ENCODE peak calls at places on chromosomes 12 and 14, in seven cellular contexts. One of them, this sample, is unnamed.

GRCh38 chr12:45183263-45183662 is 32.6 kb upstream of the ANO6 start:
- DNase-seq in prostate gland: no peak
- DNase-seq in esophagus squamous epithelium: no peak
- DNase-seq in fibroblast of lung: peak; percentile 3
- DNase-seq in right cardiac atrium: no peak
- DNase-seq in cardiac muscle cell: peak; percentile 40
- DNase-seq in right atrium auricular region: no peak
- DNase-seq in this sample: no peak

GRCh38 chr14:34554540-34555250 is 15.2 kb upstream of the EAPP start:
- DNase-seq in esophagus squamous epithelium: no peak
- DNase-seq in cardiac muscle cell: no peak
- DNase-seq in right cardiac atrium: no peak
- DNase-seq in right atrium auricular region: no peak
- DNase-seq in fibroblast of lung: no peak
- DNase-seq in prostate gland: no peak
- DNase-seq in this sample: peak; percentile 31

GRCh38 chr12:78275886-78276285 is 445.2 kb downstream of the NAV3 start:
- DNase-seq in right cardiac atrium: no peak
- DNase-seq in prostate gland: no peak
- DNase-seq in cardiac muscle cell: no peak
- DNase-seq in fibroblast of lung: no peak
- DNase-seq in right atrium auricular region: no peak
- DNase-seq in esophagus squamous epithelium: no peak
- DNase-seq in this sample: no peak

GRCh38 chr14:33932526-33933292 is 18.2 kb downstream of the EGLN3 start:
- DNase-seq in prostate gland: no peak
- DNase-seq in right atrium auricular region: no peak
- DNase-seq in cardiac muscle cell: peak; percentile 80
- DNase-seq in right cardiac atrium: peak; percentile 38
- DNase-seq in esophagus squamous epithelium: no peak
- DNase-seq in fibroblast of lung: peak; percentile 45
- DNase-seq in this sample: no peak

GRCh38 chr12:53743277-53744129 is 8.3 kb downstream of the CISTR start:
- DNase-seq in prostate gland: peak; percentile 40
- DNase-seq in fibroblast of lung: peak; percentile 32
- DNase-seq in cardiac muscle cell: peak; percentile 64
- DNase-seq in right atrium auricular region: no peak
- DNase-seq in esophagus squamous epithelium: no peak
- DNase-seq in right cardiac atrium: peak; percentile 40
- DNase-seq in this sample: peak; percentile 63

GRCh38 chr12:111204684-111205305 is 164.1 kb downstream of the PHETA1 start:
- DNase-seq in right atrium auricular region: no peak
- DNase-seq in esophagus squamous epithelium: no peak
- DNase-seq in fibroblast of lung: no peak
- DNase-seq in cardiac muscle cell: no peak
- DNase-seq in right cardiac atrium: no peak
- DNase-seq in prostate gland: no peak
- DNase-seq in this sample: no peak

GRCh38 chr12:69610729-69611128 is at the start of gene LRRC10:
- DNase-seq in cardiac muscle cell: no peak
- DNase-seq in esophagus squamous epithelium: no peak
- DNase-seq in fibroblast of lung: no peak
- DNase-seq in right atrium auricular region: no peak
- DNase-seq in prostate gland: no peak
- DNase-seq in right cardiac atrium: no peak
- DNase-seq in this sample: no peak

GRCh38 chr14:79483472-79483871 is 727.8 kb downstream of the DIO2 start:
- DNase-seq in right atrium auricular region: no peak
- DNase-seq in esophagus squamous epithelium: no peak
- DNase-seq in cardiac muscle cell: peak; percentile 5
- DNase-seq in fibroblast of lung: peak; percentile 86
- DNase-seq in prostate gland: no peak
- DNase-seq in right cardiac atrium: no peak
- DNase-seq in this sample: no peak

GRCh38 chr12:101480849-101481248 is 5.7 kb downstream of the SPIC start:
- DNase-seq in fibroblast of lung: no peak
- DNase-seq in right cardiac atrium: no peak
- DNase-seq in prostate gland: no peak
- DNase-seq in esophagus squamous epithelium: no peak
- DNase-seq in right atrium auricular region: no peak
- DNase-seq in cardiac muscle cell: no peak
- DNase-seq in this sample: no peak

GRCh38 chr12:12916135-12916956 is 25.0 kb downstream of the GPRC5A start:
- DNase-seq in right cardiac atrium: peak; percentile 83
- DNase-seq in right atrium auricular region: peak; percentile 96
- DNase-seq in cardiac muscle cell: peak; percentile 88
- DNase-seq in fibroblast of lung: peak; percentile 62
- DNase-seq in esophagus squamous epithelium: peak; percentile 18
- DNase-seq in prostate gland: peak; percentile 81
- DNase-seq in this sample: peak; percentile 76

GRCh38 chr12:113467154-113467513 is 4.5 kb downstream of the LHX5 start:
- DNase-seq in right atrium auricular region: no peak
- DNase-seq in fibroblast of lung: no peak
- DNase-seq in cardiac muscle cell: no peak
- DNase-seq in esophagus squamous epithelium: no peak
- DNase-seq in right cardiac atrium: no peak
- DNase-seq in prostate gland: no peak
- DNase-seq in this sample: no peak

GRCh38 chr12:2292560-2292959 is 239.8 kb downstream of the CACNA1C start:
- DNase-seq in right atrium auricular region: no peak
- DNase-seq in right cardiac atrium: no peak
- DNase-seq in esophagus squamous epithelium: no peak
- DNase-seq in cardiac muscle cell: no peak
- DNase-seq in prostate gland: no peak
- DNase-seq in fibroblast of lung: no peak
- DNase-seq in this sample: no peak

GRCh38 chr12:124007810-124008570 is 35.0 kb downstream of the ZNF664 start:
- DNase-seq in right cardiac atrium: no peak
- DNase-seq in cardiac muscle cell: peak; percentile 21
- DNase-seq in fibroblast of lung: peak; percentile 25
- DNase-seq in esophagus squamous epithelium: no peak
- DNase-seq in prostate gland: no peak
- DNase-seq in right atrium auricular region: no peak
- DNase-seq in this sample: no peak

GRCh38 chr14:47674546-47675238 is 713 bp downstream of the MDGA2 start:
- DNase-seq in esophagus squamous epithelium: no peak
- DNase-seq in right atrium auricular region: no peak
- DNase-seq in cardiac muscle cell: no peak
- DNase-seq in prostate gland: no peak
- DNase-seq in fibroblast of lung: peak; percentile 6
- DNase-seq in right cardiac atrium: no peak
- DNase-seq in this sample: no peak

GRCh38 chr12:59734371-59734770 is 138.5 kb downstream of the SLC16A7 start:
- DNase-seq in esophagus squamous epithelium: no peak
- DNase-seq in right cardiac atrium: no peak
- DNase-seq in right atrium auricular region: no peak
- DNase-seq in fibroblast of lung: no peak
- DNase-seq in cardiac muscle cell: no peak
- DNase-seq in prostate gland: no peak
- DNase-seq in this sample: no peak

GRCh38 chr12:98653866-98654493 is 8.9 kb downstream of the APAF1 start:
- DNase-seq in prostate gland: no peak
- DNase-seq in cardiac muscle cell: peak; percentile 81
- DNase-seq in fibroblast of lung: peak; percentile 49
- DNase-seq in right atrium auricular region: no peak
- DNase-seq in right cardiac atrium: no peak
- DNase-seq in esophagus squamous epithelium: no peak
- DNase-seq in this sample: no peak

GRCh38 chr12:47903927-47904646 is 707 bp downstream of the VDR start:
- DNase-seq in fibroblast of lung: peak; percentile 89
- DNase-seq in esophagus squamous epithelium: no peak
- DNase-seq in cardiac muscle cell: peak; percentile 83
- DNase-seq in prostate gland: peak; percentile 13
- DNase-seq in right cardiac atrium: peak; percentile 70
- DNase-seq in right atrium auricular region: peak; percentile 76
- DNase-seq in this sample: peak; percentile 32

GRCh38 chr14:68552597-68552996 is 240.3 kb downstream of the ZFP36L1 start:
- DNase-seq in fibroblast of lung: peak; percentile 64
- DNase-seq in esophagus squamous epithelium: no peak
- DNase-seq in prostate gland: no peak
- DNase-seq in right atrium auricular region: no peak
- DNase-seq in right cardiac atrium: no peak
- DNase-seq in cardiac muscle cell: no peak
- DNase-seq in this sample: no peak

GRCh38 chr12:2902287-2902880 is 11.7 kb downstream of the TULP3 start:
- DNase-seq in fibroblast of lung: peak; percentile 42
- DNase-seq in right atrium auricular region: no peak
- DNase-seq in esophagus squamous epithelium: no peak
- DNase-seq in cardiac muscle cell: peak; percentile 84
- DNase-seq in prostate gland: peak; percentile 40
- DNase-seq in right cardiac atrium: peak; percentile 27
- DNase-seq in this sample: no peak

GRCh38 chr14:98961191-98961590 is 310.8 kb downstream of the BCL11B start:
- DNase-seq in right atrium auricular region: peak; percentile 44
- DNase-seq in cardiac muscle cell: no peak
- DNase-seq in right cardiac atrium: no peak
- DNase-seq in fibroblast of lung: no peak
- DNase-seq in prostate gland: no peak
- DNase-seq in esophagus squamous epithelium: no peak
- DNase-seq in this sample: no peak

GRCh38 chr12:104275689-104276088 is 27.9 kb upstream of the EID3 start:
- DNase-seq in right cardiac atrium: no peak
- DNase-seq in prostate gland: no peak
- DNase-seq in right atrium auricular region: no peak
- DNase-seq in cardiac muscle cell: no peak
- DNase-seq in fibroblast of lung: no peak
- DNase-seq in esophagus squamous epithelium: no peak
- DNase-seq in this sample: no peak

GRCh38 chr14:49766839-49767238 is 1.1 kb upstream of the KLHDC2 start:
- DNase-seq in esophagus squamous epithelium: no peak
- DNase-seq in right atrium auricular region: no peak
- DNase-seq in prostate gland: no peak
- DNase-seq in right cardiac atrium: no peak
- DNase-seq in fibroblast of lung: peak; percentile 3
- DNase-seq in cardiac muscle cell: no peak
- DNase-seq in this sample: no peak
- H3K4me3 ChIP-seq in esophagus squamous epithelium: peak overlapping the region; percentile 87
- H3K4me3 ChIP-seq in right atrium auricular region: peak overlapping the region; percentile 94
- H3K4me3 ChIP-seq in prostate gland: peak overlapping the region; percentile 96
- H3K4me3 ChIP-seq in right cardiac atrium: peak overlapping the region; percentile 90
- H3K4me3 ChIP-seq in fibroblast of lung: peak overlapping the region; percentile 69
- H3K4me3 ChIP-seq in cardiac muscle cell: peak overlapping the region; percentile 83
- H3K4me3 ChIP-seq in this sample: no peak overlapping the region

DNA sequence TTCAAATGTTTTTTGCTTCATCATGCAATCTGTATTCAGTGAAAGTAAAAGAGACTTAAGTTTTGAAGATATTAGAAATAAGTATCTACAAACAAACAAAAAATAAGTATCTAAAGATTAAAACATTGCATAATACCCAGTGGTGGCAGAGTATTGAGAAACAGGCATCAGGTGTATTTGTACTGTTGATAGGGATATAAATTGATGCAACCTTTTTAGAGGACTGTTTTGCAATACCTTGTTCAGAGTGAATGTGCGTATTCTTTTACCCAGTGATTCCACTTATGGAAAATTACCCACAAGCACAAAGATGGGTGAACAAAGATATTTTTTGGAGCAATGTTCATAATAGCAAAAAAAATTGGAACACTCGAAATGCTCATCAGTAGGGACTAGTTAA is 60.9 kb downstream of the RAB35 start:
- DNase-seq in prostate gland: no peak
- DNase-seq in right cardiac atrium: no peak
- DNase-seq in right atrium auricular region: no peak
- DNase-seq in esophagus squamous epithelium: no peak
- DNase-seq in fibroblast of lung: no peak
- DNase-seq in cardiac muscle cell: no peak
- DNase-seq in this sample: no peak
- H3K27ac ChIP-seq in prostate gland: no peak overlapping the region
- H3K27ac ChIP-seq in right cardiac atrium: no peak overlapping the region
- H3K27ac ChIP-seq in right atrium auricular region: no peak overlapping the region
- H3K27ac ChIP-seq in esophagus squamous epithelium: peak overlapping the region; percentile 82
- H3K27ac ChIP-seq in fibroblast of lung: no peak overlapping the region
- H3K27ac ChIP-seq in cardiac muscle cell: no peak overlapping the region
- H3K27ac ChIP-seq in this sample: no peak overlapping the region

GRCh38 chr14:55451950-55452349 is 11.5 kb upstream of the TBPL2 start:
- DNase-seq in fibroblast of lung: no peak
- DNase-seq in esophagus squamous epithelium: no peak
- DNase-seq in cardiac muscle cell: no peak
- DNase-seq in right cardiac atrium: no peak
- DNase-seq in right atrium auricular region: no peak
- DNase-seq in prostate gland: no peak
- DNase-seq in this sample: no peak

GRCh38 chr14:55457496-55457895 is 17.1 kb upstream of the TBPL2 start:
- DNase-seq in right cardiac atrium: no peak
- DNase-seq in cardiac muscle cell: no peak
- DNase-seq in right atrium auricular region: no peak
- DNase-seq in fibroblast of lung: no peak
- DNase-seq in esophagus squamous epithelium: no peak
- DNase-seq in prostate gland: no peak
- DNase-seq in this sample: no peak

GRCh38 chr14:55451398-55451797 is 11.0 kb upstream of the TBPL2 start:
- DNase-seq in esophagus squamous epithelium: no peak
- DNase-seq in right atrium auricular region: no peak
- DNase-seq in right cardiac atrium: no peak
- DNase-seq in cardiac muscle cell: peak; percentile 69
- DNase-seq in fibroblast of lung: no peak
- DNase-seq in prostate gland: no peak
- DNase-seq in this sample: no peak

GRCh38 chr14:55450987-55451386 is 10.6 kb upstream of the TBPL2 start:
- DNase-seq in prostate gland: no peak
- DNase-seq in right atrium auricular region: no peak
- DNase-seq in right cardiac atrium: no peak
- DNase-seq in esophagus squamous epithelium: no peak
- DNase-seq in cardiac muscle cell: no peak
- DNase-seq in fibroblast of lung: no peak
- DNase-seq in this sample: no peak

GRCh38 chr14:55454264-55455151 is 14.1 kb upstream of the TBPL2 start:
- DNase-seq in right cardiac atrium: peak; percentile 24
- DNase-seq in fibroblast of lung: peak; percentile 89
- DNase-seq in cardiac muscle cell: peak; percentile 89
- DNase-seq in prostate gland: no peak
- DNase-seq in right atrium auricular region: no peak
- DNase-seq in esophagus squamous epithelium: no peak
- DNase-seq in this sample: no peak
- H3K4me1 ChIP-seq in right cardiac atrium: peaks cover 2% of the 10 kb centered on the region
- H3K4me1 ChIP-seq in fibroblast of lung: peaks cover 11% of the 10 kb centered on the region
- H3K4me1 ChIP-seq in cardiac muscle cell: peaks cover 8% of the 10 kb centered on the region
- H3K4me1 ChIP-seq in prostate gland: no peaks in the 10 kb centered on the region
- H3K4me1 ChIP-seq in right atrium auricular region: peaks cover 29% of the 10 kb centered on the region
- H3K4me1 ChIP-seq in esophagus squamous epithelium: peaks cover 33% of the 10 kb centered on the region
- H3K4me1 ChIP-seq in this sample: no peaks in the 10 kb centered on the region

DNA sequence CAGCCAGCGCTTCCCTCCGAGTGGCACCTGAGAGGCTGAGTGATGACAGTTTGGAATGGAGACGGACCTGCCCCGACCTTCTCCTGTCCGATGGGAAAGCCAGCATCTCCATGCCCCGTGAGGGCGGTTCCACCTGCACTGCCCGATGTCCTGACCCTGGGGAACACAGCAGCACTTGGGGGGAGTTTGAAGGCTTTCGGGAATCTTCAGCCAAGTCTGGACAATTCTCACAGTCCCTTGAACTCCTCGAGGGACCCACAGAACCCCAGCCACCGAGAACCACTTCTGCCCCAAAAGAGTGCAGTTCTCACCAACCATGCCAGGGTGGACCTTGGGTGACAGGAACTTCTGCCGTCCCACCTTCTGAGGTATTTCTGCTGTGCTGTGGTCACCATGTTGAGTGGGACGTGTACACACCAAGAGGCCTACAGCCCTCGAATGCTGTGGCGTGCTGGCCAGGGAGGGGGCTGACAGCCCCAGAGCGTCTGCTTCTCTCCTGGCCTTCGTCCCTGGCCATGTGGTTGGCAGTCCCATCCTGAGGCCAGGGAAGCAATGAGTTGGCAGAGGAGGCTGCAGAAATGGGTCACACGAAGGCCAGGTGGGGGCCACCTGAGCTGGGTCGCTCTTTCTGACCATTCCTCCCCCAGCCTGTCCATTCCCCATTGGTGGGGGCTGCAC is 1.0 kb downstream of the CLBA1 start:
- DNase-seq in cardiac muscle cell: no peak
- DNase-seq in right cardiac atrium: no peak
- DNase-seq in fibroblast of lung: no peak
- DNase-seq in prostate gland: no peak
- DNase-seq in right atrium auricular region: no peak
- DNase-seq in esophagus squamous epithelium: no peak
- DNase-seq in this sample: no peak
- H3K4me3 ChIP-seq in cardiac muscle cell: peak overlapping the region; percentile 71
- H3K4me3 ChIP-seq in right cardiac atrium: peak overlapping the region; percentile 63
- H3K4me3 ChIP-seq in fibroblast of lung: peak overlapping the region; percentile 83
- H3K4me3 ChIP-seq in prostate gland: peak overlapping the region; percentile 89
- H3K4me3 ChIP-seq in right atrium auricular region: peak overlapping the region; percentile 70
- H3K4me3 ChIP-seq in esophagus squamous epithelium: peak overlapping the region; percentile 99
- H3K4me3 ChIP-seq in this sample: peak overlapping the region; percentile 52

This sample was measured in CD4-positive, alpha-beta memory T cell.